ENCODE peak calls at places on chromosomes 2 and 18, in six cellular contexts. One of them, this sample, is unnamed.

GRCh38 chr2:203341741-203342310 is 13.6 kb downstream of the ABI2 start:
- DNase-seq in transverse colon: no peak
- DNase-seq in heart left ventricle: no peak
- DNase-seq in IMR-90: peak
- DNase-seq in uterus: no peak
- DNase-seq in HepG2: no peak
- DNase-seq in this sample: no peak

GRCh38 chr2:224659726-224660125 is 56.4 kb downstream of the CCDC195 start:
- DNase-seq in transverse colon: no peak
- DNase-seq in heart left ventricle: no peak
- DNase-seq in IMR-90: no peak
- DNase-seq in uterus: no peak
- DNase-seq in HepG2: no peak
- DNase-seq in this sample: no peak

GRCh38 chr2:125455110-125455509 is 1200.8 kb upstream of the GYPC start:
- DNase-seq in transverse colon: no peak
- DNase-seq in heart left ventricle: no peak
- DNase-seq in IMR-90: peak
- DNase-seq in uterus: no peak
- DNase-seq in HepG2: no peak
- DNase-seq in this sample: no peak

GRCh38 chr2:67340118-67341011 is 56.8 kb upstream of the ETAA1 start:
- DNase-seq in transverse colon: no peak
- DNase-seq in heart left ventricle: peak
- DNase-seq in IMR-90: no peak
- DNase-seq in uterus: no peak
- DNase-seq in HepG2: no peak
- DNase-seq in this sample: no peak

GRCh38 chr18:7901657-7902056 is 334.5 kb downstream of the PTPRM start:
- DNase-seq in transverse colon: no peak
- DNase-seq in heart left ventricle: no peak
- DNase-seq in IMR-90: peak
- DNase-seq in uterus: no peak
- DNase-seq in HepG2: no peak
- DNase-seq in this sample: no peak

GRCh38 chr2:62054916-62055315 is 141.0 kb upstream of the B3GNT2 start:
- DNase-seq in transverse colon: no peak
- DNase-seq in heart left ventricle: no peak
- DNase-seq in IMR-90: no peak
- DNase-seq in uterus: no peak
- DNase-seq in HepG2: no peak
- DNase-seq in this sample: no peak

GRCh38 chr2:8607591-8607990 is 74.3 kb upstream of the ID2 start:
- DNase-seq in transverse colon: no peak
- DNase-seq in heart left ventricle: no peak
- DNase-seq in IMR-90: peak
- DNase-seq in uterus: no peak
- DNase-seq in HepG2: no peak
- DNase-seq in this sample: no peak

GRCh38 chr2:105388971-105389381 is 9.9 kb downstream of the FHL2 start:
- DNase-seq in transverse colon: no peak
- DNase-seq in heart left ventricle: peak
- DNase-seq in IMR-90: peak
- DNase-seq in uterus: no peak
- DNase-seq in HepG2: no peak
- DNase-seq in this sample: no peak

GRCh38 chr2:28976584-28976983 is 4.5 kb upstream of the TOGARAM2 start:
- DNase-seq in transverse colon: no peak
- DNase-seq in heart left ventricle: peak
- DNase-seq in IMR-90: peak
- DNase-seq in uterus: no peak
- DNase-seq in HepG2: peak
- DNase-seq in this sample: peak

GRCh38 chr2:213101109-213101508 is 50.3 kb downstream of the IKZF2 start:
- DNase-seq in transverse colon: no peak
- DNase-seq in heart left ventricle: no peak
- DNase-seq in IMR-90: no peak
- DNase-seq in uterus: no peak
- DNase-seq in HepG2: no peak
- DNase-seq in this sample: no peak

GRCh38 chr2:96819876-96820511 is 3.9 kb downstream of the CNNM3 start:
- DNase-seq in transverse colon: no peak
- DNase-seq in heart left ventricle: no peak
- DNase-seq in IMR-90: no peak
- DNase-seq in uterus: no peak
- DNase-seq in HepG2: no peak
- DNase-seq in this sample: no peak

GRCh38 chr18:8724452-8724851 is 19.1 kb downstream of the MTCL1 start:
- DNase-seq in transverse colon: no peak
- DNase-seq in heart left ventricle: no peak
- DNase-seq in IMR-90: no peak
- DNase-seq in uterus: no peak
- DNase-seq in HepG2: no peak
- DNase-seq in this sample: no peak

DNA sequence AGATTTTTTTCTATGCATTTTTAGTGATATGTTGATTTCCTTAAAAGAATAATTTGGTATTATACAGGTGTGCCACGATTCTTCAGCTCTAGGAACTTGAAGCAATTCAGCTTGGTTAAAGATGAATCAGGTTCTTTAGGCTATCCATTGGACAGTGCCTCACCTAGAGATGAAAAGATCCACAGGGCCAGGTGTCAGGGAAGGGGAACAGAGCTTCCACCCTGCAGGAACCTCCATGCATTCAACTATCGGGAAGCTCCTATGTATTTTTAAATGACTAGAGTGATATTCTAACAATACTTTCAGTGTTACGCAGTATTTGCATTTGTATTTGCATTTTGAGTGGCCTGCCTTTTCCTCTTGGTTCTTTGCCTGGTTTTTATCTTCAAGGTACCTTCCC is 40.2 kb downstream of the PKP4 start:
- DNase-seq in transverse colon: no peak
- DNase-seq in heart left ventricle: no peak
- DNase-seq in IMR-90: no peak
- DNase-seq in uterus: no peak
- DNase-seq in HepG2: no peak
- DNase-seq in this sample: no peak
- TF ChIP-seq POLR2A in transverse colon: no peak
- TF ChIP-seq POLR2A in heart left ventricle: no peak
- TF ChIP-seq POLR2A in IMR-90: no peak
- TF ChIP-seq POLR2A in uterus: no peak
- TF ChIP-seq POLR2A in HepG2: no peak
- TF ChIP-seq POLR2A in this sample: no peak

DNA sequence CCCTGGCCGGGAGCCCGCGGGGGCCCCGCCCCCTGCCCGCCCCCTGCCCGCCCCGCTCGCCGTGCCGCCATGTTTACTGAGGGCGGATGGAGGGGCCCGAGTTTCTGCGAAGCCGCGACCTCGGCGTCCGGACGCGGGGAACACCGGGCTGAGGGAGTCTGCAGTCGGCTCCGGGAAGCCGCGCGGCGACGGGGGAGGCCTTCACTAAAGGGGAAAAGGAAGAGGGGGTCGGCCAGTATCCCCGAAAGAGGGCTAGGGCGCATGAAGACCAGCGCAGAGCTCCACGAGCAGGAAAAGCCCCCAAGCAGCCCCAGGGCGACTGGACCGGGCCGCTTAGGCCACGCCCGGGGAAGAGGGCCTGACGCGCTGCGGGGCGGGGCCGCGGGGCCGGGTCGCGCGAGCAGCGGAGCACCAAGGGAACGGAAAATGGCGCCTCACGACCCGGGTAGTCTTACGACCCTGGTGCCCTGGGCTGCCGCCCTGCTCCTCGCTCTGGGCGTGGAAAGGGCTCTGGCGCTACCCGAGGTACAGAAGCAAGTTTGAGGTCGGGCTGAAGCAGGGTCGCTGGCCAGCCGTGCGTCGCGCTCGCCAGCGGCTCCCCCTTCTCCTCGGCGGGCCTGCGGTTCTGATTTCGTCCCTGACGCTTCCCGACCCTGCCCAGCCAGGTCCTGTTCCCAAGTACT is at the start of the genes ATRAID and SLC5A6:
- DNase-seq in transverse colon: peak
- DNase-seq in heart left ventricle: peak
- DNase-seq in IMR-90: peak
- DNase-seq in uterus: peak
- DNase-seq in HepG2: peak
- DNase-seq in this sample: peak
- TF ChIP-seq POLR2A in transverse colon: peak
- TF ChIP-seq POLR2A in heart left ventricle: peak
- TF ChIP-seq POLR2A in IMR-90: peak
- TF ChIP-seq POLR2A in uterus: peak
- TF ChIP-seq POLR2A in HepG2: peak
- TF ChIP-seq POLR2A in this sample: peak

GRCh38 chr2:21070322-21071257 is 26.7 kb upstream of the APOB start:
- DNase-seq in transverse colon: no peak
- DNase-seq in heart left ventricle: no peak
- DNase-seq in IMR-90: no peak
- DNase-seq in uterus: no peak
- DNase-seq in HepG2: peak
- DNase-seq in this sample: no peak

GRCh38 chr2:21067125-21067524 is 23.3 kb upstream of the APOB start:
- DNase-seq in transverse colon: no peak
- DNase-seq in heart left ventricle: no peak
- DNase-seq in IMR-90: no peak
- DNase-seq in uterus: no peak
- DNase-seq in HepG2: peak
- DNase-seq in this sample: no peak

GRCh38 chr2:21067863-21068537 is 24.1 kb upstream of the APOB start:
- DNase-seq in transverse colon: no peak
- DNase-seq in heart left ventricle: no peak
- DNase-seq in IMR-90: no peak
- DNase-seq in uterus: no peak
- DNase-seq in HepG2: peak
- DNase-seq in this sample: no peak

GRCh38 chr2:21069746-21070145 is 25.9 kb upstream of the APOB start:
- DNase-seq in transverse colon: no peak
- DNase-seq in heart left ventricle: no peak
- DNase-seq in IMR-90: no peak
- DNase-seq in uterus: no peak
- DNase-seq in HepG2: no peak
- DNase-seq in this sample: no peak

GRCh38 chr2:21072477-21073242 is 28.8 kb upstream of the APOB start:
- DNase-seq in transverse colon: no peak
- DNase-seq in heart left ventricle: no peak
- DNase-seq in IMR-90: no peak
- DNase-seq in uterus: no peak
- DNase-seq in HepG2: peak
- DNase-seq in this sample: no peak
- TF ChIP-seq POLR2A in transverse colon: no peak
- TF ChIP-seq POLR2A in heart left ventricle: no peak
- TF ChIP-seq POLR2A in IMR-90: no peak
- TF ChIP-seq POLR2A in uterus: no peak
- TF ChIP-seq POLR2A in HepG2: no peak
- TF ChIP-seq POLR2A in this sample: no peak

GRCh38 chr2:218781691-218782528 is at the start of gene CYP27A1:
- DNase-seq in transverse colon: peak
- DNase-seq in heart left ventricle: peak
- DNase-seq in IMR-90: no peak
- DNase-seq in uterus: peak
- DNase-seq in HepG2: peak
- DNase-seq in this sample: no peak
- TF ChIP-seq POLR2A in transverse colon: peak
- TF ChIP-seq POLR2A in heart left ventricle: peak
- TF ChIP-seq POLR2A in IMR-90: no peak
- TF ChIP-seq POLR2A in uterus: peak
- TF ChIP-seq POLR2A in HepG2: peak
- TF ChIP-seq POLR2A in this sample: no peak